ENCODE peak calls at places on chromosomes 16 and 17, in six cellular contexts. One of them, this sample, is unnamed.
A peak's percentile ranks its signal among the peaks of the same experiment; 100 is the strongest.

GRCh38 chr16:75496546-75496945 is 1.3 kb upstream of the CHST6 start:
- DNase-seq in left lung: no peak
- DNase-seq in HCT116: no peak
- DNase-seq in stomach: no peak
- DNase-seq in PC-3: no peak
- DNase-seq in cardiac muscle cell: no peak
- DNase-seq in this sample: no peak

GRCh38 chr16:22633794-22634193 is 123.1 kb downstream of the NPIPB5 start:
- DNase-seq in HCT116: no peak
- DNase-seq in PC-3: no peak
- DNase-seq in stomach: no peak
- DNase-seq in cardiac muscle cell: no peak
- DNase-seq in left lung: no peak
- DNase-seq in this sample: no peak

GRCh38 chr17:67200727-67201301 is 44.2 kb downstream of the HELZ start:
- DNase-seq in PC-3: peak; percentile 53
- DNase-seq in left lung: no peak
- DNase-seq in HCT116: peak; percentile 18
- DNase-seq in cardiac muscle cell: no peak
- DNase-seq in stomach: no peak
- DNase-seq in this sample: no peak

GRCh38 chr17:12647023-12647422 is 18.7 kb upstream of the MYOCD start:
- DNase-seq in HCT116: no peak
- DNase-seq in stomach: no peak
- DNase-seq in left lung: no peak
- DNase-seq in PC-3: no peak
- DNase-seq in cardiac muscle cell: no peak
- DNase-seq in this sample: no peak

GRCh38 chr17:77086433-77087010 is 54.2 kb upstream of the SEC14L1 start:
- DNase-seq in cardiac muscle cell: peak; percentile 90
- DNase-seq in HCT116: peak; percentile 85
- DNase-seq in left lung: peak; percentile 97
- DNase-seq in PC-3: peak; percentile 98
- DNase-seq in stomach: peak; percentile 96
- DNase-seq in this sample: peak; percentile 90

GRCh38 chr16:56632848-56633365 is 448 bp downstream of the MT1M start:
- DNase-seq in left lung: no peak
- DNase-seq in stomach: no peak
- DNase-seq in HCT116: no peak
- DNase-seq in cardiac muscle cell: no peak
- DNase-seq in PC-3: no peak
- DNase-seq in this sample: no peak

GRCh38 chr17:77608431-77608830 is 350.1 kb upstream of the TNRC6C start:
- DNase-seq in PC-3: no peak
- DNase-seq in cardiac muscle cell: no peak
- DNase-seq in HCT116: no peak
- DNase-seq in left lung: no peak
- DNase-seq in stomach: no peak
- DNase-seq in this sample: peak; percentile 12

GRCh38 chr17:81096741-81097133 is 61.8 kb downstream of the BAIAP2 start:
- DNase-seq in PC-3: no peak
- DNase-seq in stomach: no peak
- DNase-seq in cardiac muscle cell: no peak
- DNase-seq in HCT116: no peak
- DNase-seq in left lung: no peak
- DNase-seq in this sample: no peak

GRCh38 chr17:51508048-51508447 is 247.7 kb downstream of the UTP18 start:
- DNase-seq in HCT116: no peak
- DNase-seq in cardiac muscle cell: no peak
- DNase-seq in stomach: no peak
- DNase-seq in PC-3: no peak
- DNase-seq in left lung: no peak
- DNase-seq in this sample: no peak

GRCh38 chr17:48100160-48100559 is 1.1 kb downstream of the CBX1 start:
- DNase-seq in HCT116: no peak
- DNase-seq in left lung: no peak
- DNase-seq in stomach: no peak
- DNase-seq in cardiac muscle cell: no peak
- DNase-seq in PC-3: no peak
- DNase-seq in this sample: no peak

GRCh38 chr17:31541559-31541958 is 150.1 kb downstream of the RAB11FIP4 start:
- DNase-seq in stomach: no peak
- DNase-seq in HCT116: no peak
- DNase-seq in cardiac muscle cell: peak; percentile 30
- DNase-seq in PC-3: no peak
- DNase-seq in left lung: no peak
- DNase-seq in this sample: no peak

GRCh38 chr16:81266680-81267095 is 28.2 kb downstream of the BCO1 start:
- DNase-seq in HCT116: no peak
- DNase-seq in left lung: no peak
- DNase-seq in stomach: peak; percentile 69
- DNase-seq in cardiac muscle cell: no peak
- DNase-seq in PC-3: peak; percentile 73
- DNase-seq in this sample: no peak

GRCh38 chr17:4808378-4808767 is 1.4 kb downstream of the PLD2 start:
- DNase-seq in HCT116: no peak
- DNase-seq in left lung: no peak
- DNase-seq in cardiac muscle cell: no peak
- DNase-seq in stomach: peak; percentile 80
- DNase-seq in PC-3: no peak
- DNase-seq in this sample: peak; percentile 63

GRCh38 chr17:39737331-39737760 is 392 bp upstream of the GRB7 start:
- DNase-seq in PC-3: no peak
- DNase-seq in HCT116: no peak
- DNase-seq in cardiac muscle cell: no peak
- DNase-seq in left lung: no peak
- DNase-seq in stomach: no peak
- DNase-seq in this sample: no peak

GRCh38 chr16:21597571-21598030 is 1.8 kb upstream of the METTL9 start:
- DNase-seq in HCT116: no peak
- DNase-seq in left lung: no peak
- DNase-seq in stomach: no peak
- DNase-seq in cardiac muscle cell: no peak
- DNase-seq in PC-3: no peak
- DNase-seq in this sample: no peak

GRCh38 chr16:82699711-82700495 is 73.1 kb downstream of the CDH13 start:
- DNase-seq in cardiac muscle cell: no peak
- DNase-seq in PC-3: peak; percentile 57
- DNase-seq in stomach: no peak
- DNase-seq in HCT116: no peak
- DNase-seq in left lung: no peak
- DNase-seq in this sample: no peak

GRCh38 chr16:27432600-27432957 is 30.6 kb downstream of the IL21R start:
- DNase-seq in PC-3: peak; percentile 4
- DNase-seq in left lung: no peak
- DNase-seq in cardiac muscle cell: no peak
- DNase-seq in HCT116: no peak
- DNase-seq in stomach: no peak
- DNase-seq in this sample: no peak

GRCh38 chr16:65122974-65123845 is 1.3 kb upstream of the CDH11 start:
- DNase-seq in left lung: peak; percentile 77
- DNase-seq in cardiac muscle cell: peak; percentile 55
- DNase-seq in PC-3: peak; percentile 48
- DNase-seq in HCT116: no peak
- DNase-seq in stomach: peak; percentile 26
- DNase-seq in this sample: peak; percentile 89

DNA sequence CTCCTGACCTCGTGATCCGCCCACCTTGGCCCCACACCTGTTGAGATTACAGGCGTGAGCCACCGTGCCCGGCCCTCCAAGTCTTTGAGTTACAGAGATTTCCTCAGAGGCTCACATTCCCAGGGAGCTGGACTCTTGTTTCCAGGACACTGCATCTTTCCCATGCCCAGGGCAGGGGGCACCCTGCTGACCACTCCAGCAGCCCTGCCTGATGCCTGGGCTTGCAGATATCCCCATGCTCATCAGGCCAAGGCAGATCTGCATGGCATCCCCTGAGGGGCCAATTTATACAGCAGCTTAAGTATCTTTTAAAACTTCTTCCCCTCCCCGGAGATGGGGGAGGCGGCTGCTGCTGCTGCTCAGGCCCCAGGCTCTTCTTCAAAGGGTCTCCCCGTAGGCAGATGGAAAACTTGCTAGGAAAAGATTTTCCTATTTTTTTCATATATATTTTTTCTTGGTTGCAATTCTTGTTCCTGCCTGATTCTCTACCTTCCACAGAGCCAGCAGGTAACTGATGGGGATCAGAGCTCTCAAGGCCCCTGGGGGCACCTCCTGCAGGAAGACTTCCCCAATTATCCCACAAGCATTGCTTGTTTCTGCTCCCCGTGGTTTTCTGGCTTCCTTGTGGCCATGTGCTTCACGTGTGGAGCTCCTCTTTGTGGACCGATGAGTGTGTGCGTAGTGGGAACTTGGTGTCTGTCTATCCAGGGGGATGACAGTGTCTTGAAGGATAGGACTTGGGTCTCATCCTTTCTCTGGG is 102.2 kb upstream of the SDK2 start:
- DNase-seq in left lung: peak; percentile 36
- DNase-seq in cardiac muscle cell: no peak
- DNase-seq in HCT116: no peak
- DNase-seq in stomach: no peak
- DNase-seq in PC-3: no peak
- DNase-seq in this sample: no peak
- H3K27ac ChIP-seq in left lung: no peak overlapping the region
- H3K27ac ChIP-seq in cardiac muscle cell: no peak overlapping the region
- H3K27ac ChIP-seq in HCT116: no peak overlapping the region
- H3K27ac ChIP-seq in stomach: no peak overlapping the region
- H3K27ac ChIP-seq in PC-3: no peak overlapping the region
- H3K27ac ChIP-seq in this sample: no peak overlapping the region

GRCh38 chr16:35192993-35193392 is 1733.6 kb downstream of the TP53TG3F start:
- DNase-seq in stomach: no peak
- DNase-seq in PC-3: no peak
- DNase-seq in HCT116: no peak
- DNase-seq in left lung: no peak
- DNase-seq in cardiac muscle cell: no peak
- DNase-seq in this sample: no peak

GRCh38 chr16:35194681-35195080 is 1735.3 kb downstream of the TP53TG3F start:
- DNase-seq in HCT116: no peak
- DNase-seq in PC-3: no peak
- DNase-seq in stomach: no peak
- DNase-seq in cardiac muscle cell: no peak
- DNase-seq in left lung: no peak
- DNase-seq in this sample: no peak

GRCh38 chr16:35195864-35196216 is 1736.4 kb downstream of the TP53TG3F start:
- DNase-seq in PC-3: no peak
- DNase-seq in stomach: no peak
- DNase-seq in HCT116: no peak
- DNase-seq in left lung: peak; percentile 67
- DNase-seq in cardiac muscle cell: no peak
- DNase-seq in this sample: no peak

GRCh38 chr16:35195173-35195863 is 1735.9 kb downstream of the TP53TG3F start:
- DNase-seq in HCT116: no peak
- DNase-seq in left lung: peak; percentile 61
- DNase-seq in cardiac muscle cell: no peak
- DNase-seq in stomach: no peak
- DNase-seq in PC-3: no peak
- DNase-seq in this sample: no peak

GRCh38 chr16:35193956-35194355 is 1734.5 kb downstream of the TP53TG3F start:
- DNase-seq in left lung: no peak
- DNase-seq in stomach: no peak
- DNase-seq in HCT116: no peak
- DNase-seq in cardiac muscle cell: no peak
- DNase-seq in PC-3: no peak
- DNase-seq in this sample: no peak
- H3K9me3 ChIP-seq in left lung: peaks cover 40% of the 10 kb centered on the region
- H3K9me3 ChIP-seq in stomach: peaks cover 56% of the 10 kb centered on the region
- H3K9me3 ChIP-seq in HCT116: no peaks in the 10 kb centered on the region
- H3K9me3 ChIP-seq in cardiac muscle cell: peaks cover 2% of the 10 kb centered on the region
- H3K9me3 ChIP-seq in PC-3: no peaks in the 10 kb centered on the region
- H3K9me3 ChIP-seq in this sample: no peaks in the 10 kb centered on the region

DNA sequence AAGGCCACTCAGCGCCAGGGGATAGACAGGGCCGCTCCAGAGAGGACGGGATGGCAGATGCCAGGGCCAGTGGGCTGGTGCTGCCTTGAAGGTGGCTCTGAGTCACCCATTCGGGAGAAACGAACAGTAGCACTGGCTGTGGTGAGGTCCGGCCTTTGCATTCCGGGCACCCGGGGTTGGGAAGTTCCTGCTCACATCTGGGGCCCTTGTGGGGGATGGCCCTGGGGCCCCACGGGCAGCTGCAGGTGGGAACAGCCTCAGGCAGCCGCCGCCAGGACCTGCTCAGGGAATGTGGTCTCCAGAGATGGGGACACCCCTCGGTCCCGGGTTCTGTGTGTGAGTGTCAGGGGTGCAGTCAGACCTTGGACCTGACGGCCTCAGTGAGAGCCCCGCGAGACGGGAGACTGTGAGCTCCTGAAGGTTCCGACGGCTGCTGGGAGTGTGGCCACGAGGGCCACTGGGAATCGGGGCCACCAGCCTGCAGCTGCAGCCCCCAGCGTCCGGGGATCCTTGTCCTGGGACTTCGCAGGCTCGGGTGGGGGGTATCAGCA is 1.4 kb downstream of the CBFA2T3 start:
- DNase-seq in HCT116: no peak
- DNase-seq in cardiac muscle cell: no peak
- DNase-seq in left lung: peak; percentile 87
- DNase-seq in stomach: no peak
- DNase-seq in PC-3: no peak
- DNase-seq in this sample: no peak
- H3K4me3 ChIP-seq in HCT116: no peak overlapping the region
- H3K4me3 ChIP-seq in cardiac muscle cell: no peak overlapping the region
- H3K4me3 ChIP-seq in left lung: peak overlapping the region; percentile 48
- H3K4me3 ChIP-seq in stomach: peak overlapping the region; percentile 39
- H3K4me3 ChIP-seq in PC-3: no peak overlapping the region
- H3K4me3 ChIP-seq in this sample: no peak overlapping the region

GRCh38 chr16:11238272-11239202 is 17.5 kb downstream of the SOCS1 start:
- DNase-seq in HCT116: no peak
- DNase-seq in left lung: no peak
- DNase-seq in stomach: no peak
- DNase-seq in PC-3: no peak
- DNase-seq in cardiac muscle cell: no peak
- DNase-seq in this sample: no peak

GRCh38 chr16:11236441-11236840 is 19.6 kb downstream of the SOCS1 start:
- DNase-seq in cardiac muscle cell: no peak
- DNase-seq in stomach: no peak
- DNase-seq in left lung: no peak
- DNase-seq in HCT116: no peak
- DNase-seq in PC-3: no peak
- DNase-seq in this sample: no peak

GRCh38 chr16:11235703-11235991 is 20.4 kb downstream of the SOCS1 start:
- DNase-seq in stomach: peak; percentile 64
- DNase-seq in cardiac muscle cell: no peak
- DNase-seq in HCT116: no peak
- DNase-seq in PC-3: no peak
- DNase-seq in left lung: no peak
- DNase-seq in this sample: no peak

GRCh38 chr16:11234884-11235702 is 20.9 kb downstream of the SOCS1 start:
- DNase-seq in stomach: no peak
- DNase-seq in left lung: no peak
- DNase-seq in HCT116: no peak
- DNase-seq in PC-3: no peak
- DNase-seq in cardiac muscle cell: no peak
- DNase-seq in this sample: no peak

DNA sequence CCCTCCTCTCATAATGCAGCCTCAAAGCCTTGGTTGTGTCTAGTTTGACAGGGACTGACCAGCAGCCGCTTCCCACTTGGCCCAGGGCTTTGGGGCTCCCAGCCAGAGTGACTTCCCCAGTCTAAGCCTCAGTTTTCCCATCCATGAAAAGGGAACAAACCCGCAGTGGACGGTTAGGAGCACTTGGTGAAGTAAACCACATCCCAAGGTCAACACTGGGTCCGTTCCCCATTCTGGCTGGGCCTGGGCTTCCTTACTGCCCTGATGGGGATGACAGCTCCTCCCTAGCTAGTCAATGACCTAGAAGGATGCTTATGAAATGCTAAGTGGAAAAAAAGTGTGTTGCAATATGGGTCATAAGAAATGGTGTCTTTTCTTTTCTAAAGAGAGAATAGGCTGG is 19.1 kb downstream of the SOCS1 start:
- DNase-seq in PC-3: no peak
- DNase-seq in cardiac muscle cell: no peak
- DNase-seq in HCT116: no peak
- DNase-seq in stomach: no peak
- DNase-seq in left lung: peak; percentile 80
- DNase-seq in this sample: no peak
- H3K27ac ChIP-seq in PC-3: no peak overlapping the region
- H3K27ac ChIP-seq in cardiac muscle cell: no peak overlapping the region
- H3K27ac ChIP-seq in HCT116: no peak overlapping the region
- H3K27ac ChIP-seq in stomach: no peak overlapping the region
- H3K27ac ChIP-seq in left lung: no peak overlapping the region
- H3K27ac ChIP-seq in this sample: no peak overlapping the region

This sample was measured in aorta.